ENCODE peak calls at places on chromosomes 5 and 9, in ten cellular contexts. M is dorsolateral prefrontal cortex, F is HFF-Myc, Q is pulmonary artery endothelial cell, G is ascending aorta, Z is cerebellar cortex, H is renal cortical epithelial cell, E is OCI-M1, N is H54, C is nephron progenitor cell. U is an unnamed sample.

GRCh38 chr5:114221807-114222206 is 140.1 kb upstream of the KCNN2 start:
- DNase-seq in N (no peak), E (no peak), Z (no peak), H (no peak), M (no peak), C (no peak), Q (no peak), F (no peak), G (no peak), U (no peak)

GRCh38 chr5:123916331-123917121 is 404.5 kb downstream of the CSNK1G3 start:
- DNase-seq in H (peak; percentile 97), C (no peak), Q (no peak), E (no peak), F (peak; percentile 64), G (no peak), M (no peak), Z (no peak), N (no peak), U (no peak)

GRCh38 chr5:160165137-160166068 is 46.2 kb upstream of the PWWP2A start:
- DNase-seq in C (peak; percentile 39), F (peak; percentile 97), Z (peak; percentile 99), H (peak; percentile 98), G (peak; percentile 78), M (peak; percentile 89), N (peak; percentile 75), Q (peak; percentile 24), E (peak; percentile 84), U (peak; percentile 88)

GRCh38 chr5:96079075-96079474 is 117.4 kb upstream of the ELL2 start:
- DNase-seq in M (no peak), Z (no peak), N (no peak), G (no peak), E (no peak), H (peak; percentile 97), Q (peak; percentile 68), C (no peak), F (peak; percentile 52), U (no peak)

GRCh38 chr5:177302354-177303110 is 987 bp downstream of the RAB24 start:
- DNase-seq in G (no peak), M (no peak), N (no peak), E (peak; percentile 75), Q (no peak), C (no peak), H (peak; percentile 32), F (no peak), Z (peak; percentile 69), U (no peak)

GRCh38 chr5:131984945-131985665 is 26.4 kb downstream of the ACSL6 start:
- DNase-seq in C (no peak), N (no peak), Z (no peak), G (no peak), H (no peak), M (no peak), F (no peak), Q (no peak), E (no peak), U (no peak)

GRCh38 chr5:83745821-83746220 is 25.2 kb upstream of the HAPLN1 start:
- DNase-seq in H (no peak), C (no peak), Z (no peak), Q (no peak), M (no peak), G (no peak), F (no peak), N (no peak), E (no peak), U (no peak)

GRCh38 chr9:78982849-78983248 is 588.9 kb upstream of the TLE4 start:
- DNase-seq in Q (no peak), E (no peak), M (no peak), N (peak; percentile 12), G (no peak), Z (peak; percentile 45), F (peak; percentile 20), C (no peak), H (peak; percentile 85), U (no peak)

GRCh38 chr5:114305402-114306207 is 56.3 kb upstream of the KCNN2 start:
- DNase-seq in M (no peak), Q (no peak), G (no peak), N (no peak), E (no peak), H (no peak), Z (no peak), C (no peak), F (peak; percentile 72), U (no peak)

GRCh38 chr5:125052601-125053000 is 306.2 kb upstream of the ZNF608 start:
- DNase-seq in Z (no peak), F (no peak), G (no peak), C (no peak), E (no peak), M (no peak), N (no peak), Q (no peak), H (no peak), U (no peak)

GRCh38 chr5:15852217-15852616 is 327.4 kb downstream of the MARCHF11 start:
- DNase-seq in M (no peak), Z (no peak), E (no peak), H (no peak), N (no peak), Q (no peak), C (no peak), F (no peak), G (no peak), U (no peak)

GRCh38 chr5:67211926-67212325 is 15.3 kb upstream of the CD180 start:
- DNase-seq in G (no peak), Z (no peak), H (peak; percentile 93), F (no peak), C (no peak), Q (no peak), M (no peak), N (peak; percentile 44), E (no peak), U (no peak)